ENCODE peak calls at places on chromosomes 16 and 17, in ten cellular contexts. J, Z, U, S, P, V, X, Q, E and F are unnamed samples.

GRCh38 chr16:83803811-83804210 is 4.0 kb upstream of the HSBP1 start:
- DNase-seq in U (no peak), P (no peak), X (no peak), E (no peak), S (no peak), J (no peak), V (no peak), Q (no peak), Z (no peak), F (no peak)

GRCh38 chr17:517181-517580 is 164.6 kb upstream of the RPH3AL start:
- DNase-seq in J (no peak), E (no peak), U (no peak), X (no peak), Z (no peak), Q (no peak), V (no peak), P (no peak), S (no peak), F (no peak)

GRCh38 chr16:67415872-67416793 is at the start of gene ZDHHC1:
- DNase-seq in Z (peak), U (peak), X (peak), J (no peak), Q (peak), E (peak), V (peak), S (peak), P (no peak), F (peak)

GRCh38 chr17:2054262-2054739 is 602 bp upstream of the HIC1 start:
- DNase-seq in S (peak), P (peak), V (peak), J (no peak), X (no peak), Z (peak), Q (no peak), U (no peak), E (peak), F (peak)

GRCh38 chr17:14337596-14338079 is 36.8 kb downstream of the HS3ST3B1 start:
- DNase-seq in S (no peak), J (peak), X (no peak), V (peak), E (no peak), Z (no peak), Q (no peak), U (no peak), P (no peak), F (no peak)

GRCh38 chr16:9340402-9341095 is 249.1 kb downstream of the HAPSTR1 start:
- DNase-seq in Z (no peak), S (no peak), X (no peak), J (no peak), E (no peak), Q (no peak), P (no peak), U (no peak), V (no peak), F (no peak)

GRCh38 chr17:59466943-59467801 is 98.2 kb upstream of the DHX40 start:
- DNase-seq in Q (no peak), X (no peak), E (no peak), J (no peak), Z (no peak), V (no peak), S (no peak), U (no peak), P (no peak), F (no peak)

GRCh38 chr17:28865946-28866752 is 11.3 kb downstream of the ERAL1 start:
- DNase-seq in S (peak), U (no peak), V (no peak), E (no peak), Z (no peak), Q (no peak), X (no peak), P (no peak), J (no peak), F (no peak)

GRCh38 chr17:20703781-20704180 is 124.3 kb downstream of the CDRT15L2 start:
- DNase-seq in P (no peak), Q (no peak), X (no peak), J (no peak), U (no peak), E (no peak), Z (no peak), S (no peak), V (no peak), F (no peak)

GRCh38 chr16:47377156-47377555 is 83.7 kb downstream of the ITFG1 start:
- DNase-seq in P (no peak), Q (no peak), E (no peak), U (no peak), X (no peak), Z (peak), S (peak), V (no peak), J (no peak), F (no peak)

GRCh38 chr17:73359987-73360410 is 48.2 kb upstream of the CDC42EP4 start:
- DNase-seq in E (no peak), J (no peak), V (no peak), P (no peak), X (no peak), S (no peak), U (peak), Q (no peak), Z (no peak), F (no peak)

GRCh38 chr16:77551352-77551751 is 116.5 kb upstream of the ADAMTS18 start:
- DNase-seq in S (no peak), Z (no peak), V (no peak), J (no peak), P (no peak), U (no peak), X (no peak), E (no peak), Q (peak), F (no peak)

GRCh38 chr17:50114849-50115357 is 15.1 kb downstream of the SAMD14 start:
- DNase-seq in Z (peak), V (peak), P (no peak), U (no peak), J (no peak), E (no peak), X (no peak), S (peak), Q (no peak), F (no peak)

GRCh38 chr16:66427036-66427446 is at the start of gene BEAN1:
- DNase-seq in U (peak), V (no peak), Q (no peak), E (peak), P (no peak), Z (peak), X (no peak), S (no peak), J (no peak), F (no peak)

GRCh38 chr17:18267927-18268711 is 7.7 kb downstream of the MIEF2 start:
- DNase-seq in J (no peak), Z (peak), E (no peak), X (peak), Q (no peak), P (no peak), S (peak), U (no peak), V (no peak), F (no peak)

GRCh38 chr17:71071837-71072236 is 902.5 kb downstream of the KCNJ2 start:
- DNase-seq in P (no peak), U (no peak), V (no peak), S (peak), Q (peak), E (no peak), J (no peak), X (peak), Z (peak), F (no peak)

GRCh38 chr17:79950306-79950705 is 85.4 kb downstream of the TBC1D16 start:
- DNase-seq in J (no peak), U (no peak), Q (no peak), P (no peak), E (no peak), X (no peak), Z (no peak), S (no peak), V (no peak), F (no peak)

GRCh38 chr17:2405247-2405926 is 4.5 kb upstream of the MNT start:
- DNase-seq in E (no peak), Z (peak), V (no peak), J (no peak), P (no peak), Q (peak), U (no peak), X (peak), S (peak), F (no peak)

GRCh38 chr16:51636913-51637743 is 486.1 kb upstream of the SALL1 start:
- DNase-seq in P (no peak), Z (peak), V (no peak), X (peak), U (no peak), Q (peak), J (no peak), S (no peak), E (no peak), F (no peak)

GRCh38 chr17:79716183-79716797 is 14.5 kb upstream of the ENPP7 start:
- DNase-seq in Q (no peak), J (no peak), Z (no peak), S (no peak), E (no peak), V (no peak), U (no peak), P (no peak), X (no peak), F (no peak)

GRCh38 chr17:77445030-77445907 is 304.5 kb downstream of the SEC14L1 start:
- DNase-seq in E (peak), J (no peak), Z (no peak), P (peak), S (peak), U (no peak), X (peak), V (peak), Q (no peak), F (peak)

GRCh38 chr16:89099905-89100304 is 6.3 kb downstream of the ACSF3 start:
- DNase-seq in S (no peak), X (no peak), V (no peak), Z (no peak), U (no peak), J (no peak), P (no peak), Q (no peak), E (no peak), F (no peak)

GRCh38 chr16:30893744-30894539 is at the start of gene BCL7C:
- DNase-seq in S (peak), V (peak), E (peak), J (peak), P (peak), X (peak), Q (peak), Z (peak), U (peak), F (peak)